ENCODE peak calls at places on chromosomes 5 and 9, in five cellular contexts. B, U, L, T and V are unnamed samples.

GRCh38 chr5:147397616-147398015 is 112.3 kb downstream of the DPYSL3 start:
- DNase-seq in U (no peak), T (no peak), B (no peak), L (peak; percentile 60), V (no peak)

GRCh38 chr5:138824924-138825863 is 49.9 kb downstream of the LRRTM2 start:
- DNase-seq in L (no peak), T (no peak), U (no peak), B (no peak), V (peak; percentile 63)

GRCh38 chr5:96901384-96901783 is 25.1 kb downstream of the ERAP2 start:
- DNase-seq in L (no peak), U (no peak), B (no peak), T (no peak), V (no peak)

GRCh38 chr5:111384220-111384619 is 128.1 kb downstream of the STARD4 start:
- DNase-seq in L (no peak), B (no peak), U (no peak), T (no peak), V (peak; percentile 7)

GRCh38 chr5:172209714-172210113 is 15.7 kb downstream of the EFCAB9 start:
- DNase-seq in L (no peak), B (no peak), T (no peak), U (no peak), V (no peak)

GRCh38 chr9:92609142-92609500 is 60.8 kb downstream of the IPPK start:
- DNase-seq in B (no peak), U (no peak), L (no peak), T (no peak), V (no peak)

GRCh38 chr5:39423331-39423751 is 1.4 kb downstream of the DAB2 start:
- DNase-seq in B (no peak), L (no peak), T (no peak), U (no peak), V (no peak)

GRCh38 chr9:96067004-96067403 is 191.5 kb downstream of the ERCC6L2 start:
- DNase-seq in B (no peak), U (no peak), L (no peak), T (no peak), V (peak; percentile 23)

GRCh38 chr5:137667341-137667740 is 68.5 kb downstream of the KLHL3 start:
- DNase-seq in B (no peak), T (no peak), L (peak; percentile 21), U (no peak), V (peak; percentile 7)

GRCh38 chr5:143016777-143017374 is 246.7 kb downstream of the ARHGAP26 start:
- DNase-seq in U (no peak), B (no peak), T (no peak), L (no peak), V (peak; percentile 81)

GRCh38 chr5:132259061-132259851 is 1.8 kb downstream of the PDLIM4 start:
- DNase-seq in B (peak; percentile 96), T (no peak), U (peak; percentile 39), L (no peak), V (peak; percentile 96)

GRCh38 chr9:13448482-13448881 is 169.0 kb upstream of the MPDZ start:
- DNase-seq in B (no peak), L (no peak), U (no peak), T (no peak), V (no peak)
- TF ChIP-seq CTCF in B (no peak), L (no peak), U (no peak), T (no peak), V (no peak)

DNA sequence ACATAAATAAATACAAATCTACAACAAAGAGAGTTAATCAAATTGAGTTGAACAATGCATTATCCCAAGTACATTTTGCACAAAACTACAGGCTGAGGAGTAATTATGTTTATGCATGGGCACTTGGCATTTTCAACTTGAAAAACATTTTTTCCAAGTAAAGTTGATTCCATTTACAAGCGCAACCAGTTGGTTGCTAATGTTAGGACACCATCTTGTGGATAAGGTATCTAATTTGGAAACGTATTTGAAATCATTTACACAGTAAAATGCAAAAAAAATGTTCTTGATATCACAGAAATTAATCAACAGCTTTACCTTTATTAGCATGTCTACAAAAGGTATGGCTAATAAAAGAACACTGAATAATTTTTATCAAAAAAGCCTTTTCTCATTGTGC is 18.8 kb downstream of the FTMT start:
- DNase-seq in T (no peak), B (no peak), L (no peak), U (no peak), V (peak; percentile 16)
- TF ChIP-seq CTCF in T (no peak), B (no peak), L (no peak), U (no peak), V (no peak)

GRCh38 chr9:5778799-5779198 is 54.1 kb downstream of the ERMP1 start:
- DNase-seq in T (no peak), B (no peak), U (no peak), L (no peak), V (no peak)

GRCh38 chr9:5767968-5768932 is 64.7 kb downstream of the ERMP1 start:
- DNase-seq in U (no peak), T (no peak), L (no peak), B (no peak), V (peak; percentile 17)

DNA sequence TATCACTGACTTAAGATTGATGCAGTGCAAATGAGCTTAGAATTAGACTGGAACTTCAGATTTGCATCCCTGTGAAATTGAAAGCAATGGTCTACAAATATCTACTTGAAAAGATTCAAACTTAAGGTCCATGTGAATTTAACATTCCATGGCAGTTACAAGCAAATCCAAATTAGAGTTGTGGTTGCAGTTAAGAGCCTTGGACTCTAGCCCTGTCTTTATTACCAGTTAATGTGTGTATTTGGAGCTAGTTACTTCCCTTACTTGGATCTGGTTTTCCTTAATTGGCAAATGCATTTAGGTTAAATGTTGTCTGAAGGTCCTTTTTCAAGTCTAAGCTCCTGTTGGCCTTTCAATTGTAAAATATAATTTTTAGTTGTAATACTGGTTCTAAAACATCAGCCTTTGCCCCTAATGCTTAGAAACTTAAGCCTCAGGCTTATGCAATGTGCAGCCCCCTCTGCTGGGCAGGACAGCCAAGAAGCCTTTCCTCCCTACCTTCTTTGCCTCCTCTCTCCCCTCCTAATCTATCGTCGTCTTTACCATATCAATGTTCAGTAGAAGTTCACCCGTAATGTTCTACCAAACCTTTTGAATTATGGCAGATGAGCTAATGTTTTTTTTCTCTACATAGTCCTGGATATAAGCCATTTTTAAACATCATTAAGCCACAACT is 59.5 kb downstream of the ERMP1 start:
- DNase-seq in L (no peak), T (no peak), B (no peak), U (no peak), V (no peak)
- TF ChIP-seq CTCF in L (no peak), T (no peak), B (no peak), U (no peak), V (peak; percentile 25)

DNA sequence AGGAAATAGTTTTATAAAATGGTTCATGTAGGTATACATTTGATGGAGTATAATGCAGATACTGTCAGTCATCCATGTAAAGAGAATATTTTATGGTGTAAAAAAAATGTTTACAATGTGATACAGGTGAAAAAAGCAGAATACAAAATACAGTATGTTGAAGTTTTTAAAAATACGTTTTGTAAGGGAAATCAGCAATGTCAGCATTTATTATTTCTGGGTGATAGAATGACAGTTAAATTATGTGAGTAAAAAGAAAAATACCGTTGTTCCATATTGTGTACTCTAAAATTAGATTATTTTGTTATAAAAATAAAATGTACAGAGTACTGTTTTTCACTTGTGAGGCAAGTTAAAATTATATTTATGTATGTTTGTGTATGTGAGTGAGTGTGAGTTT is 69.0 kb downstream of the UBE2R2 start:
- DNase-seq in B (no peak), U (no peak), T (no peak), L (no peak), V (no peak)
- TF ChIP-seq CTCF in B (no peak), U (no peak), T (no peak), L (no peak), V (no peak)